ENCODE peak calls at places on chromosome 20, in four cellular contexts. M, N, L and S are unnamed samples.

GRCh38 chr20:40648505-40649072 is 40.4 kb downstream of the MAFB start:
- DNase-seq in N (no peak), L (no peak), M (no peak), S (no peak)

GRCh38 chr20:23666189-23666588 is 22.6 kb downstream of the CST4 start:
- DNase-seq in N (no peak), M (peak; percentile 25), L (no peak), S (no peak)

GRCh38 chr20:32544893-32545840 is 40.0 kb downstream of the NOL4L start:
- DNase-seq in M (no peak), L (peak; percentile 42), N (no peak), S (no peak)

GRCh38 chr20:38752029-38752428 is 3.8 kb downstream of the ACTR5 start:
- DNase-seq in L (no peak), M (no peak), N (no peak), S (no peak)

GRCh38 chr20:37729909-37730308 is 36.1 kb downstream of the CTNNBL1 start:
- DNase-seq in L (peak; percentile 65), N (peak; percentile 53), M (no peak), S (peak; percentile 27)

GRCh38 chr20:59752704-59753460 is 148.5 kb downstream of the PHACTR3 start:
- DNase-seq in L (no peak), N (no peak), M (no peak), S (no peak)

GRCh38 chr20:50277064-50277415 is 86.4 kb downstream of the CEBPB start:
- DNase-seq in L (no peak), M (no peak), N (no peak), S (no peak)

GRCh38 chr20:10596726-10597125 is 77.1 kb downstream of the JAG1 start:
- DNase-seq in L (peak; percentile 95), M (peak; percentile 87), N (peak; percentile 86), S (peak; percentile 85)

GRCh38 chr20:50562262-50562701 is 52.1 kb downstream of the PTPN1 start:
- DNase-seq in N (no peak), L (no peak), M (no peak), S (no peak)

GRCh38 chr20:63911171-63911570 is 16.2 kb downstream of the DNAJC5 start:
- DNase-seq in M (peak; percentile 92), N (peak; percentile 59), L (peak; percentile 50), S (peak; percentile 93)

GRCh38 chr20:49477200-49477599 is 5.3 kb downstream of the KCNB1 start:
- DNase-seq in N (no peak), L (no peak), M (no peak), S (no peak)

GRCh38 chr20:6468751-6469150 is 298.7 kb upstream of the BMP2 start:
- DNase-seq in M (peak; percentile 63), N (no peak), L (peak; percentile 8), S (peak; percentile 13)

GRCh38 chr20:35368616-35369423 is 43.0 kb downstream of the UQCC1 start:
- DNase-seq in L (no peak), N (peak; percentile 29), M (no peak), S (no peak)

GRCh38 chr20:40948352-40949267 is 80.0 kb upstream of the TOP1 start:
- DNase-seq in N (peak; percentile 74), M (peak; percentile 79), L (peak; percentile 35), S (peak; percentile 62)

GRCh38 chr20:62618622-62619529 is 23.4 kb upstream of the SLCO4A1 start:
- DNase-seq in L (no peak), M (no peak), N (no peak), S (no peak)

GRCh38 chr20:6008254-6008653 is 45.6 kb downstream of the LRRN4 start:
- DNase-seq in M (peak; percentile 92), L (peak; percentile 92), N (peak; percentile 90), S (peak; percentile 98)

GRCh38 chr20:57399587-57400261 is 8.5 kb downstream of the RBM38 start:
- DNase-seq in M (no peak), N (peak; percentile 20), L (peak; percentile 16), S (no peak)

GRCh38 chr20:53718622-53719021 is 125.0 kb upstream of the ZNF217 start:
- DNase-seq in M (no peak), N (no peak), L (no peak), S (no peak)

GRCh38 chr20:51449498-51450220 is 92.9 kb downstream of the NFATC2 start:
- DNase-seq in L (no peak), N (no peak), M (no peak), S (no peak)

GRCh38 chr20:10667560-10668167 is 6.1 kb downstream of the JAG1 start:
- DNase-seq in L (no peak), M (no peak), N (no peak), S (peak; percentile 80)

GRCh38 chr20:46070215-46070910 is 19.4 kb downstream of the NCOA5 start:
- DNase-seq in N (peak; percentile 90), M (peak; percentile 37), L (peak; percentile 86), S (no peak)

GRCh38 chr20:62922451-62922921 is 3.8 kb downstream of the DIDO1 start:
- DNase-seq in N (no peak), M (no peak), L (no peak), S (no peak)

GRCh38 chr20:5342031-5342430 is 25.3 kb upstream of the PROKR2 start:
- DNase-seq in M (no peak), N (no peak), L (no peak), S (no peak)

GRCh38 chr20:50067018-50067417 is 45.9 kb downstream of the UBE2V1 start:
- DNase-seq in N (no peak), M (no peak), L (no peak), S (no peak)

GRCh38 chr20:8414611-8415274 is 282.7 kb downstream of the PLCB1 start:
- DNase-seq in L (peak; percentile 78), N (peak; percentile 78), M (peak; percentile 12), S (peak; percentile 61)

GRCh38 chr20:61320617-61321200 is 68.6 kb downstream of the CDH4 start:
- DNase-seq in M (no peak), N (no peak), L (no peak), S (no peak)

GRCh38 chr20:11271319-11271718 is 597.5 kb upstream of the JAG1 start:
- DNase-seq in L (no peak), N (no peak), M (no peak), S (no peak)

GRCh38 chr20:46293084-46293483 is 15.2 kb downstream of the CDH22 start:
- DNase-seq in L (peak; percentile 52), N (peak; percentile 42), M (peak; percentile 68), S (peak; percentile 47)

GRCh38 chr20:46400253-46400652 is 6.2 kb downstream of the ELMO2 start:
- DNase-seq in N (peak; percentile 74), M (no peak), L (peak; percentile 80), S (peak; percentile 46)

GRCh38 chr20:6765469-6766058 is 1.9 kb upstream of the BMP2 start:
- DNase-seq in M (peak; percentile 72), N (peak; percentile 58), L (peak; percentile 61), S (peak; percentile 65)

GRCh38 chr20:22522701-22523100 is 61.7 kb downstream of the FOXA2 start:
- DNase-seq in N (no peak), L (no peak), M (no peak), S (no peak)

GRCh38 chr20:61684583-61685235 is 381.0 kb downstream of the TAF4 start:
- DNase-seq in N (no peak), L (no peak), M (no peak), S (peak; percentile 33)

DNA sequence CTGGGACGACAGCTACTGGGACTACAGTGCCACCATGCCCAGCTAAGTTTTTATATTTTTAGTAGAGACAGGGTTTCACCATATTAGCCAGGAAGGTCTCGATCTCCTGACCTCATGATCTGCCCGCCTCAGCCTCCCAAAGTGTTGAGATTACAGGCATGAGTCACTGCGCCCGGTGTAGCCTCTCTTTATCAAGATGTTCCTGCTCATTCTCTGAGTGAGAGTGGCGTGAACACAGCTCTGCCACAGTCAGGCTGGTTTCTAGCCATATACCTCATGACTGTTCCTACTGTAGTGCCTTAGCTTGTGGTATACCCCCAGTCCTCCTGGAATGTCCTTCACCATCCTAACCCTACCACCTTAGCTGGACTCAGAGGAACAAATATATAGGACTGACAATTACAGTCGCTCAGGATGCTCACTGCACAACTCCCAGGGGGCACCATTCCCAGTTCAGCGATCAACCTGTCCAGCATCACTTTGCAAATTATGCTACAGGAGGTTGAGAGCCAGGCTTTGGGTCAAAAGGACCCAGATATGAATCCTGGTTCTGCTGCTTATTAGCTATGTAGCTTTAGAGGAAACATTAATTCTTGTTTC is 86.3 kb downstream of the CHMP4B start:
- DNase-seq in M (peak; percentile 28), N (no peak), L (no peak), S (no peak)
- TF ChIP-seq CTCF in M (peak; percentile 61), N (no peak), L (no peak), S (peak; percentile 19)

DNA sequence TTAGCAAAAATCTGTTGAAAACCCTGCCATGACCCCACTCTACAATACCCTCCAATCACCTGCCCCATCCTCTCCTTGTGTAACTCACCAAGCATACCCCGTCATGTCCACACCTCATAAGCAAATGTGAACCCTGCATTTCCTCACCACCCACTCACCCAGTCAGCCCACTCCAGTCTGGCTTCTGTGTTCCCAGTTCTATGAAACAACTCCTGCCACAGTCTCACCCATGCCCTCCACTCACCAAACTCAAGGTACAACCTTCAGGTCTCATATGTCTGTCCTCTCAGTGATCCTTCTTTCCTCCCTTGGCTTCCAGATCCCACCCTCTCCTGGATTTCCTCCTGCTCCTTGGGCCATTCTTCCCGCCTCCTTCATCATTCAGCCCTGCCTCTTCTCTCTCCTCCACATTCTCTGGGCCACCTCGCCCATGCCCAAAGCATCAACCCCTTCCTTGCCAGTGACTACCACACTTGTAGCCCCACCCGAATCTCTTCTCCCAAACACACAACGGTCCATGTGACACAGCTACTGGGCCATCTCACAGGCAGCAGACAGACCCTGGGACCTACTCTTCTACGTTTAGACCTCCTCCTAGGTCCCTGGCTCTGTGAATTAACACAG is 8.8 kb downstream of the DDRGK1 start:
- DNase-seq in L (no peak), M (no peak), N (no peak), S (no peak)
- H3K36me3 ChIP-seq in L (peaks cover 67% of the 10 kb centered on the region), M (peaks cover 73% of the 10 kb centered on the region), N (peaks cover 32% of the 10 kb centered on the region), S (peaks cover 52% of the 10 kb centered on the region)

GRCh38 chr20:36460648-36461599 is 80.4 kb upstream of the MYL9 start:
- DNase-seq in N (peak; percentile 82), L (peak; percentile 84), M (peak; percentile 93), S (peak; percentile 77)
- H3K4me3 ChIP-seq in N (peak overlapping the region; percentile 17), L (peak overlapping the region; percentile 82), M (peak overlapping the region; percentile 33), S (peak overlapping the region; percentile 69)

DNA sequence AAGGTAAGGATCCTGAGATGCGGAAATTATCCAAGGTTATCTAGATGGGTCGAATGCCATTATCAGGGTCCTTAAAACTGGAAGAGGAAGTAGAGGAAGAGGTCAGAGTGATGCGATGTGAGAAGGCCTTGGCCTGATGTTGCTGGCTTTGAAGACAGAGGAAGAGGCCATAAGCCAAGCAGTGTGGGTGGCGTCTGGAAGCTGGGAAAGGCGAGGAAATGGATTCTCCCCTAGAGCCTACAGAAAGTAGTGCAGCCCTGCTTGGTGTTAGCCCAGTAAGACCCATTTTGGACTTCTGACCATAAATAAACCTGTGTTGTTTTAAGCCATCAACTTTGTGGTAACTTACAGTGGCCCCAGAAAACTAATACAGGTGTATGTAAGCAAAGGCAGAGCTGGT is 2.0 kb downstream of the SRXN1 start:
- DNase-seq in L (no peak), M (no peak), N (no peak), S (no peak)
- TF ChIP-seq CTCF in L (no peak), M (peak; percentile 24), N (no peak), S (no peak)

GRCh38 chr20:44200983-44201382 is 9.6 kb downstream of the OSER1 start:
- DNase-seq in L (no peak), M (no peak), N (no peak), S (no peak)
- H3K36me3 ChIP-seq in L (peaks cover 44% of the 10 kb centered on the region), M (peaks cover 67% of the 10 kb centered on the region), N (peaks cover 19% of the 10 kb centered on the region), S (peaks cover 15% of the 10 kb centered on the region)